ENCODE peak calls at places on chromosomes 11 and 22, in six cellular contexts. Q, I, R, B, S and T are unnamed samples.

GRCh38 chr11:124839051-124839971 is 25.9 kb upstream of the ROBO3 start:
- DNase-seq in Q (no peak), I (no peak), R (no peak), B (no peak), S (peak; percentile 54), T (no peak)

GRCh38 chr11:111417766-111418435 is 38.8 kb upstream of the POU2AF1 start:
- DNase-seq in Q (peak; percentile 68), I (no peak), R (peak; percentile 31), B (peak; percentile 74), S (no peak), T (peak; percentile 95)

GRCh38 chr11:75383246-75383645 is 16.1 kb upstream of the RPS3 start:
- DNase-seq in Q (no peak), I (peak; percentile 50), R (no peak), B (no peak), S (peak; percentile 41), T (no peak)

GRCh38 chr22:44179196-44179988 is 1.3 kb upstream of the PARVG start:
- DNase-seq in Q (no peak), I (no peak), R (no peak), B (no peak), S (no peak), T (no peak)

GRCh38 chr11:2510626-2511402 is 66.0 kb downstream of the KCNQ1 start:
- DNase-seq in Q (peak; percentile 6), I (no peak), R (peak; percentile 5), B (peak; percentile 11), S (peak; percentile 3), T (no peak)

GRCh38 chr11:46050065-46050464 is 71.2 kb downstream of the PHF21A start:
- DNase-seq in Q (peak; percentile 12), I (no peak), R (peak; percentile 11), B (no peak), S (no peak), T (peak; percentile 38)

GRCh38 chr22:17898375-17898774 is 124.1 kb upstream of the BID start:
- DNase-seq in Q (no peak), I (no peak), R (no peak), B (no peak), S (no peak), T (no peak)

GRCh38 chr11:6468712-6469495 is 4.8 kb downstream of the TRIM3 start:
- DNase-seq in Q (peak; percentile 76), I (no peak), R (peak; percentile 69), B (peak; percentile 94), S (peak; percentile 96), T (peak; percentile 30)

GRCh38 chr22:22099833-22100812 is 117.5 kb upstream of the TOP3B start:
- DNase-seq in Q (no peak), I (no peak), R (no peak), B (no peak), S (peak; percentile 41), T (no peak)

GRCh38 chr11:71433648-71434450 is 14.3 kb downstream of the DHCR7 start:
- DNase-seq in Q (peak; percentile 72), I (no peak), R (no peak), B (peak; percentile 69), S (no peak), T (no peak)

GRCh38 chr11:97332271-97332670 is 942.5 kb downstream of the JRKL start:
- DNase-seq in Q (no peak), I (no peak), R (no peak), B (no peak), S (no peak), T (no peak)

GRCh38 chr11:113345978-113346377 is 31.6 kb downstream of the TTC12 start:
- DNase-seq in Q (no peak), I (no peak), R (no peak), B (no peak), S (no peak), T (no peak)

GRCh38 chr11:97995874-97996273 is 1024.9 kb upstream of the CNTN5 start:
- DNase-seq in Q (no peak), I (no peak), R (no peak), B (no peak), S (no peak), T (no peak)

GRCh38 chr22:36104988-36105387 is 55.6 kb downstream of the APOL3 start:
- DNase-seq in Q (no peak), I (no peak), R (no peak), B (no peak), S (no peak), T (no peak)

GRCh38 chr11:40384991-40385390 is 1074.5 kb downstream of the LRRC4C start:
- DNase-seq in Q (no peak), I (no peak), R (no peak), B (no peak), S (no peak), T (peak; percentile 44)

GRCh38 chr22:45516163-45516562 is 13.5 kb downstream of the FBLN1 start:
- DNase-seq in Q (no peak), I (no peak), R (no peak), B (no peak), S (no peak), T (no peak)

GRCh38 chr22:50548046-50548912 is 2.6 kb downstream of the KLHDC7B start:
- DNase-seq in Q (peak; percentile 50), I (no peak), R (peak; percentile 39), B (no peak), S (no peak), T (no peak)

DNA sequence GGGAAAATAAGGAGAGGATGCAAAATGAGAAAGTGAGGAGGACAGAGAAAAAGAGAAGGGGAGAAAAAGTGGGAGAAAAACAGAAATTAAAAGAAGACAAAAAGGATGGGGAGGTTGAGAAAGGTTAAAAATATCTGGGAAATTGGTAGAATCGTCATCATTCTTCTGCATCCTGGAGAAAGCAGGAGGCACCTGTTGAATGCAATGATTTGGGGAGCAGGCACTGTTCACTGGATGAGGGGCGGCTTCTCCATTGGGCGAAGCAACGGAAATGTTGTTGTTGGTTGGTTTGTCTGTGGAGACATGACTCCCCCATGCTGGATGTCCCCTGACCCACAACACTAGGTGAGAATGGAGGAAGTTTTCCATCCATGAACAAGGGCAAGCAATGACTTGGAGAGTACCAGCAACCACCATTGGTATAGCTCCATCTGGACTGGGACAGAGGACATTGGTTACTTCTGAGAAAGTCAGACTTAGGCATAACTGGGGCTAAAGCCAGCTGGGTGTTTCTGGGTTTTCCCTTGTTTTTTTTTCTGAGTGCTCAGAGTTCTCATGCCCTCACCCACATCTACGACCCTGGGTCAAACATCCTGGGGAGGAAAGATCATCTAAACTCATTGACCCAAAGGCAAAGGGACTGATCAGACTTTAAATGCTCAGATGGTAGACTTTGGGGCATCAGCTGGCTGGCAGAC is 11.9 kb upstream of the CD44 start:
- DNase-seq in Q (no peak), I (no peak), R (no peak), B (no peak), S (no peak), T (no peak)
- TF ChIP-seq CTCF in Q (no peak), I (no peak), R (no peak), B (no peak), S (no peak), T (no peak)

DNA sequence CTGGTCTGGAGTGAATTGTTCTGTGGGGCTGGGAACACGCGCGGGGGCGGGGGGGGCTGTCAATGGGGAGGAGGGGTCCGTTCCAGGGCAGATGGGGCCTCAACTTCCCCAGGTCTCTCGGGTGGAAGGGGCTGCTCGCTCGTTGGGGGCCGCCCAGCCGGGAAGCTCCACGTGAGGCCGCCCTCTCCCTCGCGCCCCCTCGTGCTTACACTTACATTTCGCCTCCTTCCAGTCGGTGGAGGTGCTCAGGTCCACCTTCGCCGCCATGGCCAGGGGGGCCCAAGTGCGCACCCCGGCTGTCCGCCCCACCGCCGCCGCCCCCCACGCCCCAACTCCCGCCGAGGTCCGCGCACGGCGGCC is 451 bp downstream of the MACROD1 start:
- DNase-seq in Q (peak; percentile 35), I (peak; percentile 29), R (peak; percentile 43), B (peak; percentile 61), S (no peak), T (no peak)
- TF ChIP-seq CTCF in Q (no peak), I (peak; percentile 18), R (no peak), B (no peak), S (no peak), T (no peak)

GRCh38 chr11:829946-830294 is 2.2 kb downstream of the CRACR2B start:
- DNase-seq in Q (no peak), I (no peak), R (no peak), B (no peak), S (no peak), T (no peak)
- TF ChIP-seq CTCF in Q (no peak), I (no peak), R (no peak), B (no peak), S (no peak), T (no peak)

DNA sequence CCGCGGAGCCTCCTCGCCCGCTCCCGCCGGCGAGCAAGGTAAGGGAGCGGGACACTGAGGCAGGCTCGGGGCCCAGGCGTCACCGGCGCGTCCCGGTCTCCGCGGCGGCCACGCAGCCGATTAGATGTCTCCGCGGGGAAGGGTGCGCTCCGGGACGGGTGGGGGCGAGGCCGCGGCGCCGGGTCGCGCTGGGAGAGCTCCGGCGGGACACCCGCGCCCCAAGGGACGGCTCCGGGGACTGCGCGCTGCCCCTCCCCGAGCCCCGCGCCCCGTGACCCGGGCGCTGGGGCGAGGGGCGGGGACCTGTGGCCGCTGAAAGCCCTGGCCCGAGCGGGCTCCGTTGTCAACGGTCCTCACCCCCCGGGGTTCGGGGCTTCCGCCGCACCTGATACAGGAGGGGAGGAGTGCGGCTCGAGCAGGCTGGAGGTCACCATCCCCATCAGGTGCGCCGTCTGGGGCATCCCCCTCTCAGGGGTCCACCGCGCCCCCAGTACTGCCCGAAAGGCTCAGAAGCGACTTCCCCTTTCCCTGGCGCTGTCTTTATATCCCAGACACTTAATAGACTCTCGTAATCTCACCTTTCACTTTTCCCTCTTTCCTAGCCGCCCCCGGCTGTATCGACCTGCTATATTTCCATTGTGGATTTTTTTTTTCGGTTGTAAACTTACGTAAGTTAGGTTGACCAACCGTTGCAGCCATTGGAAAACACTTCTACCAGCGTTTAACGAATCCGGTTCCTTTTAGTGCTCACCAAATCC is 566 bp downstream of the PPFIA1 start:
- DNase-seq in Q (peak; percentile 50), I (peak; percentile 58), R (peak; percentile 51), B (peak; percentile 48), S (peak; percentile 65), T (no peak)
- TF ChIP-seq CTCF in Q (peak; percentile 27), I (peak; percentile 7), R (peak; percentile 36), B (no peak), S (no peak), T (no peak)